ENCODE peak calls at places on chromosomes 3 and 15, in five cellular contexts. X, I, Z, K and C are unnamed samples.

GRCh38 chr15:59699810-59700431 is 10.8 kb upstream of the BNIP2 start:
- DNase-seq in X (peak), I (no peak), Z (no peak), K (no peak), C (no peak)

GRCh38 chr3:69948246-69948862 is 51.2 kb upstream of the SAMMSON start:
- DNase-seq in X (peak), I (no peak), Z (peak), K (peak), C (no peak)

GRCh38 chr3:30908466-30909037 is 14.1 kb upstream of the GADL1 start:
- DNase-seq in X (no peak), I (no peak), Z (no peak), K (no peak), C (no peak)

GRCh38 chr3:66320390-66320789 is 99.6 kb downstream of the SLC25A26 start:
- DNase-seq in X (no peak), I (no peak), Z (no peak), K (no peak), C (no peak)

GRCh38 chr3:117761992-117762944 is 1052.7 kb downstream of the TUSC7 start:
- DNase-seq in X (no peak), I (no peak), Z (no peak), K (no peak), C (no peak)

GRCh38 chr3:159487304-159487703 is 501.3 kb upstream of the IL12A start:
- DNase-seq in X (no peak), I (no peak), Z (no peak), K (no peak), C (no peak)

GRCh38 chr15:41779662-41780157 is 5.4 kb downstream of the MAPKBP1 start:
- DNase-seq in X (no peak), I (no peak), Z (no peak), K (no peak), C (no peak)

GRCh38 chr15:78481917-78482316 is 25.5 kb upstream of the HYKK start:
- DNase-seq in X (no peak), I (no peak), Z (no peak), K (no peak), C (no peak)

GRCh38 chr3:120497318-120497717 is 46.5 kb upstream of the FSTL1 start:
- DNase-seq in X (peak), I (no peak), Z (peak), K (peak), C (no peak)

GRCh38 chr15:83066034-83066760 is 855 bp downstream of the BTBD1 start:
- DNase-seq in X (no peak), I (no peak), Z (no peak), K (no peak), C (no peak)

GRCh38 chr3:126649556-126650092 is 5.3 kb downstream of the TXNRD3 start:
- DNase-seq in X (no peak), I (no peak), Z (no peak), K (no peak), C (no peak)

GRCh38 chr3:39079530-39079929 is 27.7 kb downstream of the WDR48 start:
- DNase-seq in X (no peak), I (no peak), Z (no peak), K (no peak), C (no peak)

GRCh38 chr3:171190668-171191067 is 164.1 kb upstream of the SLC2A2 start:
- DNase-seq in X (peak), I (no peak), Z (no peak), K (no peak), C (no peak)

GRCh38 chr3:22685598-22685997 is 517.5 kb upstream of the UBE2E2 start:
- DNase-seq in X (peak), I (no peak), Z (no peak), K (no peak), C (peak)

GRCh38 chr3:46407976-46408375 is 917 bp downstream of the CCRL2 start:
- DNase-seq in X (no peak), I (no peak), Z (no peak), K (no peak), C (no peak)
- H3K4me3 ChIP-seq in X (no peak), I (no peak), Z (no peak), K (no peak), C (no peak)

GRCh38 chr15:31390777-31391486 is 64.3 kb downstream of the KLF13 start:
- DNase-seq in X (no peak), I (no peak), Z (no peak), K (no peak), C (peak)
- H3K4me3 ChIP-seq in X (no peak), I (no peak), Z (no peak), K (no peak), C (peak)

DNA sequence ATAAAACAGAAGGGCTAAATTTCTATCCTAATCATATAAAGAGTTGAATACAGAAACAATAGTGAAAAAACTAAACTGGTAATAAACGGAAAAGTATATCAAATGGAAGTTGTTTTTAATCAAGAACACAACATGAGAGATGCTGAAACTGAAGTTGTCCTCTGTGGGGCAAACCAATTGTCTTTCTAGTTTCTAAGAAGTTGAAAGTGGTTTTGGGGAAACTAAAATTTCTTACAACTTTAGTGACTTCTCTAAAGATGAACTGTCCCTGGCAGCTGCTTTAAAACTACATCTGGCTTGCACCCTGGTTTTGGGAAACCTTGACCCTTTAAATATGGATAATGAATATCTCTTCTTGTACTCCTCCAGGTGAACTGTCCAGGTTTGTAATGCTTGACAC is 155.6 kb downstream of the ADAM10 start:
- DNase-seq in X (no peak), I (no peak), Z (no peak), K (no peak), C (no peak)
- H3K4me3 ChIP-seq in X (no peak), I (no peak), Z (no peak), K (no peak), C (no peak)

GRCh38 chr15:58331903-58332675 is 99.7 kb upstream of the LIPC start:
- DNase-seq in X (peak), I (peak), Z (peak), K (peak), C (no peak)
- H3K4me3 ChIP-seq in X (no peak), I (peak), Z (peak), K (no peak), C (no peak)

DNA sequence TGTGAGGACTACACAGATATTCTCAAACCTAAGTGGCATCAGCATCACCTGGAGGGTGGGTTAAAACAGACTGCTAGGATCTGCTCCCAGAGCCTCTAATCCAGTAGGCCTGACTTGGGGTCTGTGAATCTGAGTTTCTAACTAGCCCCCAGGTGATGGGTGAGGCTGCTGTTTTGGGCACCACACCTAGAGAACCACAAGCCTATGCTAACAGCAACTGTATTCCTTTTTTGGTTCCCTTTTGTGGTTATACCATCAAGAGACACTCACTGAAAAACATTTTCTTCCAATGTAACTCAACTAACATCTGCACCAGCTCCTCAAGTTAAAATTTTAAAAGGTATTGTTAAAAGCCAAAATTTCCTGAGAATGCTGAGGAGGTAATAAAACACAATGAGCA is 16.0 kb downstream of the WDR82 start:
- DNase-seq in X (no peak), I (no peak), Z (no peak), K (no peak), C (no peak)
- H3K4me3 ChIP-seq in X (no peak), I (no peak), Z (no peak), K (no peak), C (no peak)